ENCODE peak calls at places on chromosome 1, in seven cellular contexts. R is lung, S is pancreas, X is heart left ventricle, D is psoas muscle, O is astrocyte, A is lower lobe of right lung. H is an unnamed sample.

GRCh38 chr1:201506573-201507567 is at the start of gene CSRP1:
- DNase-seq in R (peak), S (peak), X (peak), D (peak), O (peak), A (peak), H (peak)

GRCh38 chr1:169624122-169624521 is 5.8 kb downstream of the SELP start:
- DNase-seq in R (no peak), S (no peak), X (no peak), D (no peak), O (no peak), A (no peak), H (no peak)

GRCh38 chr1:27885620-27886352 is 13.4 kb downstream of the THEMIS2 start:
- DNase-seq in R (no peak), S (no peak), X (no peak), D (no peak), O (no peak), A (no peak), H (no peak)

GRCh38 chr1:167617950-167618269 is 12.1 kb upstream of the RCSD1 start:
- DNase-seq in R (no peak), S (no peak), X (no peak), D (no peak), O (no peak), A (no peak), H (no peak)

GRCh38 chr1:175192630-175193338 is at the start of gene KIAA0040:
- DNase-seq in R (peak), S (peak), X (peak), D (peak), O (peak), A (peak), H (peak)

GRCh38 chr1:118429856-118430255 is 244.8 kb upstream of the SPAG17 start:
- DNase-seq in R (no peak), S (no peak), X (no peak), D (no peak), O (no peak), A (no peak), H (no peak)

GRCh38 chr1:236947794-236948193 is 56.4 kb downstream of the MT1HL1 start:
- DNase-seq in R (no peak), S (no peak), X (no peak), D (no peak), O (no peak), A (no peak), H (no peak)

GRCh38 chr1:1325288-1326074 is 879 bp downstream of the CPTP start:
- DNase-seq in R (no peak), S (no peak), X (peak), D (peak), O (no peak), A (no peak), H (no peak)

GRCh38 chr1:9324246-9325096 is 31.8 kb downstream of the SPSB1 start:
- DNase-seq in R (no peak), S (no peak), X (no peak), D (no peak), O (no peak), A (no peak), H (no peak)

GRCh38 chr1:93805027-93805426 is 74.0 kb downstream of the DNTTIP2 start:
- DNase-seq in R (no peak), S (no peak), X (no peak), D (no peak), O (peak), A (no peak), H (no peak)

GRCh38 chr1:177432897-177433296 is 262.1 kb downstream of the BRINP2 start:
- DNase-seq in R (no peak), S (no peak), X (no peak), D (no peak), O (no peak), A (no peak), H (no peak)

GRCh38 chr1:88016947-88017346 is 667.1 kb upstream of the PKN2 start:
- DNase-seq in R (no peak), S (no peak), X (no peak), D (no peak), O (no peak), A (no peak), H (no peak)

GRCh38 chr1:235990376-235990795 is 74.5 kb downstream of the NID1 start:
- DNase-seq in R (no peak), S (no peak), X (no peak), D (no peak), O (peak), A (no peak), H (no peak)

GRCh38 chr1:84062496-84062895 is 63.6 kb upstream of the TTLL7 start:
- DNase-seq in R (no peak), S (no peak), X (no peak), D (no peak), O (no peak), A (no peak), H (no peak)

GRCh38 chr1:222653178-222653827 is 35.4 kb downstream of the MIA3 start:
- DNase-seq in R (no peak), S (no peak), X (no peak), D (no peak), O (no peak), A (no peak), H (peak)

DNA sequence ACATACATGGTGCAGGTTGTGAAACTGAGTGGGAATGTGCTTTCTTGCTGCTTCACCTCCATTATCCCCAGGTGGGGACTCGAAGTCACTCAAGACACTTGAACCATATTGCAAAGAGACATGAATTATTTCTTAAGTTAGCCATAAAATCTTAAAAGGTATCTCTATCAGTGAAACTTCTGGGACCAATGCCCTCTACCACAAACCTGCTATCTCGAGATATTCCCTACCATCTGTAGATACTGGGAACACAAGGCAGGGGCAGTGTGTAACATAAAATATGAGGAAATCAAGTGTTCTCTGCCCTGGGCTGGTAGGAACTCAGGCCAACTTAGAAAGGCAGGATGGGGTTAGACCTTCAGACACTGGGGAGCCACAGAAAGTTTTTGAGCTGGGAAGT is 1.3 kb upstream of the CD58 start:
- DNase-seq in R (no peak), S (no peak), X (no peak), D (no peak), O (no peak), A (no peak), H (no peak)
- H3K4me3 ChIP-seq in R (no peak), S (no peak), X (no peak), D (no peak), O (no peak), A (no peak), H (no peak)

GRCh38 chr1:56577859-56578663 is 1.3 kb downstream of the PLPP3 start:
- DNase-seq in R (peak), S (peak), X (peak), D (peak), O (peak), A (peak), H (peak)

GRCh38 chr1:56573311-56573710 is 6.1 kb downstream of the PLPP3 start:
- DNase-seq in R (no peak), S (no peak), X (no peak), D (no peak), O (no peak), A (no peak), H (no peak)

GRCh38 chr1:56576880-56577858 is 2.2 kb downstream of the PLPP3 start:
- DNase-seq in R (no peak), S (no peak), X (peak), D (no peak), O (no peak), A (no peak), H (no peak)

GRCh38 chr1:56574794-56575193 is 4.6 kb downstream of the PLPP3 start:
- DNase-seq in R (no peak), S (no peak), X (no peak), D (no peak), O (no peak), A (no peak), H (no peak)

DNA sequence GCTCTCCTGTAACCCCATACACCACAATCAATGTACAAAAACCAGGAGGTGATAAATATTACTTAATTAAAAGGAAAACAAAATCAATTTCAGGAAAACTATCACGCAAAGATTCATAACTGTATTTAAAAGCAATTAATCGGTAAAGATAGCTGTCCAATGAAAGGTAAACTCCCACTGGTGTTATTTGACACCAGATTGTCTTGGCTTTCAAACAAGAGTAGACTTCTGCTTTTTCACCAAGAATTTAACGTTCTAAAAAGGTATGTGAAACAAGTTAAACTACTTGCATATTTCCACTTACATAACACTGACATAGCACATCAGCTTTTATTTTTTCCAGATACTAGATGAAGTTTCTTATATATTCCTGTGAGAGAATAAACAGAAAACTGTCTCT is 3.5 kb downstream of the PLPP3 start:
- DNase-seq in R (no peak), S (no peak), X (no peak), D (no peak), O (no peak), A (no peak), H (no peak)
- H3K27ac ChIP-seq in R (no peak), S (peak), X (peak), D (no peak), O (no peak), A (no peak), H (no peak)

GRCh38 chr1:171590022-171590421 is 32.0 kb upstream of the MYOCOS start:
- DNase-seq in R (no peak), S (no peak), X (no peak), D (no peak), O (peak), A (no peak), H (no peak)
- H3K4me3 ChIP-seq in R (no peak), S (no peak), X (no peak), D (no peak), O (no peak), A (no peak), H (no peak)

GRCh38 chr1:64948905-64949833 is 17.2 kb downstream of the JAK1 start:
- DNase-seq in R (no peak), S (no peak), X (no peak), D (no peak), O (no peak), A (no peak), H (peak)
- H3K27ac ChIP-seq in R (peak), S (no peak), X (no peak), D (no peak), O (no peak), A (peak), H (no peak)

GRCh38 chr1:151540021-151540981 is at the start of gene TUFT1:
- DNase-seq in R (peak), S (peak), X (peak), D (peak), O (peak), A (peak), H (peak)

GRCh38 chr1:151540982-151541377 is 871 bp downstream of the TUFT1 start:
- DNase-seq in R (no peak), S (peak), X (no peak), D (no peak), O (no peak), A (no peak), H (no peak)

GRCh38 chr1:151539321-151540020 is 638 bp upstream of the TUFT1 start:
- DNase-seq in R (peak), S (peak), X (peak), D (peak), O (peak), A (peak), H (peak)

GRCh38 chr1:151545542-151545941 is 5.4 kb downstream of the TUFT1 start:
- DNase-seq in R (no peak), S (no peak), X (no peak), D (no peak), O (no peak), A (no peak), H (no peak)

GRCh38 chr1:151542710-151543129 is 2.6 kb downstream of the TUFT1 start:
- DNase-seq in R (no peak), S (no peak), X (no peak), D (no peak), O (peak), A (no peak), H (no peak)
- H3K4me3 ChIP-seq in R (no peak), S (no peak), X (no peak), D (no peak), O (peak), A (no peak), H (no peak)

DNA sequence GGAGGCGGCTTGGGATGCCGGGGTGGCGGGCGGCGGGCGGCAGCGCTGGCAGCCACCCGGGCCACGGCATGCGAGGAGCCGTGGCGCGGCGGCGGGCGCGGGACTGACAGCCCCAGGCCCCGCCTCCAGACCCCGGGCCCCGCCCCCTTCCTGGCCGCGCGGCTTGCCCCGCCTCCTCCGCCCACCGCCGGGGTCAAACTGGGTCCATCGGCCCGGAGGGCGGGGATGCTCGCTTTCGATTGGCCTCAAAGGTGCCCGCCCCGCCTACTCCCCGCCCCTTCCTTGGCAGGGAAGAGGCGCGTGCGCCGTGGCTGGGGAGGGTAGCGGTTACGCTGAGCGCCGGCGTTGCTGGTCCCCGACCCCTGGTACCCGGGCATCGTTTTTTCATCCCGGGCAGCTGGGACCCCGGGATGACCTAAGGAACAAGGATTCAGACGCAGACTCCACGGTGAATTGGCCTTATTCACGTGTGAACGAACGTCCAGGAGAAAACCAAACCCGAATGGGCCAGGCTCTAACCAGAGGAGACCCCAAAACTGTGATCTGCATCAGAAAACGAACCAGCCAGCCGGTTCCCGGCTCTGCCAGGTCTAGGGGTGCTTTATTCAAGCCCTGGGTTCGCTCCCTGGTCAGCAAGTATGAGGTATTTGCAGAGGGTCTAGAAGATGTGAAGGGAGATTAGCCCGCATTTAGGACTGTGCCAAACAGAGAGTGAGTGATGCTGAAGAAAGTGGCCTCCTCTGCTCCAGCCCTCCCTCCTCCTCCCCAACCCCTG is 117.2 kb upstream of the GUCA2B start:
- DNase-seq in R (peak), S (peak), X (peak), D (peak), O (peak), A (peak), H (peak)
- H3K27ac ChIP-seq in R (no peak), S (peak), X (peak), D (peak), O (peak), A (peak), H (peak)

DNA sequence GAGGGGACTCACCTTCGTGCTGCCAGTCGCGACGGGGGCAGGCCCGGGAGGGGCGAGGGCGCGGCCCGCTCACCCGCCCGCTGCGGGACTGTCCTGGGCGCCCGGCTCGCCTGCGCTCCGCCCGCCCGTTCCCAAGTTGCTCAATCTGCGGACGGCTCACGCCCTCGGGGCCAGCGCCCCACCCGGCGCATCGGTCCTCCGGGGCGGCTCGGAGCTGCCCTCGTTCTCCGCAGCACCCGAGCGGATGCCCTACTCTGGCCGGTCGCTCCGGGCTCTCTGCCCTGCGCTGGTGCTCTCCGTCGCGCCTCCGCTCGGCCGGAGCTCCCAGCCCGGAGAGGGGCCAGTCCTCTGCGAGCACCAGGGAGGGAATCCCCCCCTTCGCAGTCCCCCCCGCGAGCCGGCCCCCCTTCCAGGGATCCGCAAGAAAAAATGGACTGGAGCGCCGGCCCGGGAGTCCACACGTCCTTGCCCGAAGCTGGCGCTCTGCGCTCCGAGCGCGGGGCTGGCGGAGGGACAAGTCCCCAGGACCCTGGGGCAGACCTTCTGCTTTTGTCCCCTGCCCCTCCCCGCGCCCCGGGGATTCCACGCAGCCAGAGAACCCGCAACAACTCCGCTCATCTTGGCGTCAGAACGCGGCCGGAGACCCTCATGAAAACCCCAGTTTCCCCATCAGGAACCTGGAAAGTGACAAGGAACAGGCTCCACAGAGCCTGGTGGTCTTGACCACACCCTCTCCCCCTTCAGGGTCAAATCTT is at the start of gene RSPO1:
- DNase-seq in R (no peak), S (no peak), X (no peak), D (no peak), O (no peak), A (no peak), H (no peak)
- H3K4me3 ChIP-seq in R (peak), S (no peak), X (peak), D (peak), O (no peak), A (peak), H (no peak)

DNA sequence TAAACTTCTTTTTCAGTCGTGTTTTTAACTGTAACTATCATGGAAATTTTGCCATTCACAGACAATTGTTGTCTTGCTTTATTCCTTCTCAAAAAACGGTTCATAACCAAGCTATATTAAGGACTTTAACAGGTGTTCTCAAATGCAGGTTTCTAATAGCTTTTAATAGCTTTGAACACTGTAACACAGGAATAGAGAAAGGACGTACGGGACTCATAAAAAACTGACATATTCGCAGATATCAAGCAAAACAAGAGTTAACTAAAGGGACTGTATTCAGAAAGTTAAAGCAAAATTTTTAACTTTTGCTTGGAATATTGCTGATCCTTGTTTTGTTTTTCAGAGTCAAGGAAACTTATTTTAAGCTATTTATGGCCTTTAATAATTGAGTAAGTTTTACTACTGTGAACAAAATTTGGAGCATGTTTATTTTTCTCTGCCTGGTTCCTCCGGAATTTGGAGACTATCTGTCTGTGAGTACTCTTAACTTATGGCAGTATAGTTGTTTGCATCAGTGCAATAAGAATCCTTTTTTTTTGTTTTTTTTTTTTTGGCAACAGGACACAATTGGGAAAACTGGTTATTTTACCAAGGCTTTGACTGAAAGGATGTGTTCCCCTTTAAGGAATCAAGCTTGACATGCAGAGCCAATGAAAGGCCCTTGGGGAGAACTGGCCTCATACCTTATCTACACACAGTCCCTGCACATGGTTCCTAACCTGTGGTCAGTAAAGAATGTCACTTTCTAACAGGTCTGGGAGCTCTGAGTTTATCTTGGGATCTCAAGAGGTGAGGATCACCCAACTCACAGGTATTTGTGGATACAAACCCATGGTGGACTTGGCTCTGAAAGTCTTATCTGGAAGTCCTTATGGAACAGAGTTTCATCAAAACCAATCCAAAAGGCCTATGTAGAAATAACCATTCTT is 5.8 kb upstream of the CD46 start:
- DNase-seq in R (no peak), S (no peak), X (no peak), D (no peak), O (no peak), A (no peak), H (no peak)
- H3K27ac ChIP-seq in R (no peak), S (no peak), X (no peak), D (no peak), O (no peak), A (no peak), H (no peak)

GRCh38 chr1:53733447-53733931 is 5.5 kb downstream of the GLIS1 start:
- DNase-seq in R (no peak), S (no peak), X (no peak), D (no peak), O (peak), A (no peak), H (no peak)
- H3K4me3 ChIP-seq in R (no peak), S (no peak), X (no peak), D (no peak), O (peak), A (no peak), H (no peak)

H was measured in naive thymus-derived CD4-positive, alpha-beta T cell.